ENCODE peak calls at places on chromosomes 13 and 19, in eight cellular contexts. N, I, T, E, L, P, Q and U are unnamed samples.

GRCh38 chr19:16366433-16367268 is 42.0 kb downstream of the KLF2 start:
- DNase-seq in N (no peak), I (peak), T (no peak), E (no peak), L (no peak), P (no peak), Q (no peak), U (no peak)

GRCh38 chr13:25733061-25733491 is 318.7 kb downstream of the SHISA2 start:
- DNase-seq in N (no peak), I (no peak), T (no peak), E (peak), L (no peak), P (no peak), Q (no peak), U (no peak)

GRCh38 chr13:33188093-33188882 is 97.3 kb downstream of the STARD13 start:
- DNase-seq in N (no peak), I (no peak), T (no peak), E (peak), L (no peak), P (no peak), Q (no peak), U (no peak)

GRCh38 chr19:53730391-53730790 is 93.7 kb downstream of the NLRP12 start:
- DNase-seq in N (no peak), I (no peak), T (no peak), E (no peak), L (no peak), P (no peak), Q (no peak), U (no peak)

GRCh38 chr19:5037936-5038335 is 69.0 kb downstream of the KDM4B start:
- DNase-seq in N (no peak), I (no peak), T (no peak), E (no peak), L (no peak), P (no peak), Q (no peak), U (no peak)

GRCh38 chr19:16376649-16377048 is 52.0 kb downstream of the KLF2 start:
- DNase-seq in N (no peak), I (no peak), T (peak), E (no peak), L (peak), P (no peak), Q (no peak), U (no peak)

GRCh38 chr19:47430041-47430802 is 10.9 kb upstream of the MEIS3 start:
- DNase-seq in N (no peak), I (no peak), T (no peak), E (no peak), L (no peak), P (no peak), Q (no peak), U (peak)

GRCh38 chr13:75469087-75469486 is 12.9 kb downstream of the TBC1D4 start:
- DNase-seq in N (no peak), I (no peak), T (no peak), E (no peak), L (no peak), P (no peak), Q (no peak), U (no peak)

GRCh38 chr13:74040200-74040599 is 94.0 kb downstream of the KLF12 start:
- DNase-seq in N (no peak), I (no peak), T (no peak), E (peak), L (peak), P (no peak), Q (no peak), U (peak)

GRCh38 chr19:46303702-46304397 is 7.0 kb downstream of the HIF3A start:
- DNase-seq in N (no peak), I (peak), T (no peak), E (peak), L (peak), P (no peak), Q (no peak), U (peak)

GRCh38 chr19:32676186-32676894 is 692 bp downstream of the RGS9BP start:
- DNase-seq in N (no peak), I (no peak), T (no peak), E (no peak), L (no peak), P (no peak), Q (no peak), U (peak)

GRCh38 chr13:64083396-64083795 is 2667.7 kb upstream of the PCDH20 start:
- DNase-seq in N (no peak), I (no peak), T (no peak), E (no peak), L (no peak), P (no peak), Q (no peak), U (no peak)

GRCh38 chr19:36392916-36393673 is 14.1 kb upstream of the ZFP14 start:
- DNase-seq in N (no peak), I (no peak), T (no peak), E (no peak), L (no peak), P (no peak), Q (no peak), U (no peak)

GRCh38 chr13:38166121-38166520 is 183.5 kb upstream of the UFM1 start:
- DNase-seq in N (no peak), I (no peak), T (no peak), E (peak), L (no peak), P (no peak), Q (no peak), U (no peak)

GRCh38 chr13:78759704-78760103 is 100.7 kb upstream of the OBI1 start:
- DNase-seq in N (no peak), I (no peak), T (no peak), E (no peak), L (no peak), P (no peak), Q (no peak), U (no peak)

GRCh38 chr19:9673912-9674668 is 810 bp downstream of the ZNF562 start:
- DNase-seq in N (no peak), I (peak), T (no peak), E (peak), L (no peak), P (no peak), Q (no peak), U (no peak)

GRCh38 chr19:46953955-46954501 is 65.6 kb upstream of the NPAS1 start:
- DNase-seq in N (no peak), I (no peak), T (no peak), E (no peak), L (no peak), P (no peak), Q (no peak), U (no peak)

GRCh38 chr13:27933580-27934328 is 14.0 kb downstream of the PDX1 start:
- DNase-seq in N (no peak), I (no peak), T (no peak), E (no peak), L (no peak), P (no peak), Q (no peak), U (no peak)

GRCh38 chr13:39612023-39612637 is 9.1 kb upstream of the LHFPL6 start:
- DNase-seq in N (no peak), I (peak), T (no peak), E (peak), L (peak), P (peak), Q (peak), U (peak)

GRCh38 chr19:45920458-45920857 is 5.9 kb upstream of the NANOS2 start:
- DNase-seq in N (no peak), I (no peak), T (no peak), E (no peak), L (no peak), P (no peak), Q (no peak), U (no peak)

GRCh38 chr13:95226051-95226450 is 75.2 kb downstream of the ABCC4 start:
- DNase-seq in N (no peak), I (no peak), T (no peak), E (no peak), L (no peak), P (no peak), Q (no peak), U (no peak)

GRCh38 chr13:30408319-30409101 is 13.8 kb upstream of the UBE2L5 start:
- DNase-seq in N (peak), I (peak), T (peak), E (peak), L (peak), P (peak), Q (peak), U (peak)

GRCh38 chr13:112346173-112346898 is 29.8 kb upstream of the SPACA7 start:
- DNase-seq in N (no peak), I (no peak), T (no peak), E (no peak), L (no peak), P (no peak), Q (no peak), U (no peak)

GRCh38 chr19:49020342-49020741 is 3.5 kb upstream of the LHB start:
- DNase-seq in N (no peak), I (no peak), T (no peak), E (no peak), L (no peak), P (no peak), Q (no peak), U (peak)

GRCh38 chr13:23980160-23980551 is 82.9 kb upstream of the C1QTNF9B start:
- DNase-seq in N (peak), I (peak), T (peak), E (peak), L (peak), P (peak), Q (peak), U (peak)

GRCh38 chr13:110528371-110528770 is 33.2 kb downstream of the RAB20 start:
- DNase-seq in N (no peak), I (no peak), T (no peak), E (peak), L (no peak), P (no peak), Q (no peak), U (no peak)

GRCh38 chr13:111610879-111611278 is 290.4 kb downstream of the TEX29 start:
- DNase-seq in N (no peak), I (no peak), T (no peak), E (no peak), L (no peak), P (no peak), Q (no peak), U (no peak)

GRCh38 chr19:4676955-4677731 is 7.0 kb upstream of the MYDGF start:
- DNase-seq in N (no peak), I (no peak), T (no peak), E (peak), L (no peak), P (no peak), Q (peak), U (peak)

GRCh38 chr13:23711355-23711754 is 141.1 kb downstream of the TNFRSF19 start:
- DNase-seq in N (no peak), I (no peak), T (no peak), E (no peak), L (no peak), P (no peak), Q (no peak), U (no peak)

GRCh38 chr19:46517471-46517870 is 21.8 kb upstream of the PNMA8B start:
- DNase-seq in N (no peak), I (no peak), T (no peak), E (no peak), L (no peak), P (no peak), Q (no peak), U (no peak)

GRCh38 chr13:92963029-92963428 is 263.6 kb upstream of the GPC6 start:
- DNase-seq in N (no peak), I (no peak), T (no peak), E (peak), L (no peak), P (no peak), Q (no peak), U (no peak)

GRCh38 chr13:113148407-113148806 is 10.0 kb upstream of the PROZ start:
- DNase-seq in N (no peak), I (no peak), T (no peak), E (no peak), L (peak), P (no peak), Q (no peak), U (no peak)

GRCh38 chr19:30824809-30825208 is 452.6 kb downstream of the ZNF536 start:
- DNase-seq in N (no peak), I (no peak), T (no peak), E (no peak), L (no peak), P (no peak), Q (no peak), U (no peak)